ENCODE peak calls at places on chromosome 21, in nine cellular contexts. One of them, this sample, is unnamed.

GRCh38 chr21:26115346-26115745 is 55.2 kb downstream of the APP start:
- DNase-seq in heart left ventricle: no peak
- DNase-seq in H9: no peak
- DNase-seq in effector memory CD4-positive, alpha-beta T cell: no peak
- DNase-seq in fibroblast of lung: no peak
- DNase-seq in PC-3: peak; percentile 70
- DNase-seq in left ventricle myocardium inferior: no peak
- DNase-seq in mesenchymal stem cell: no peak
- DNase-seq in psoas muscle: no peak
- DNase-seq in this sample: no peak

GRCh38 chr21:27722095-27722494 is 755.2 kb upstream of the ADAMTS5 start:
- DNase-seq in psoas muscle: no peak
- DNase-seq in effector memory CD4-positive, alpha-beta T cell: no peak
- DNase-seq in fibroblast of lung: no peak
- DNase-seq in PC-3: peak; percentile 7
- DNase-seq in heart left ventricle: no peak
- DNase-seq in H9: no peak
- DNase-seq in mesenchymal stem cell: no peak
- DNase-seq in left ventricle myocardium inferior: no peak
- DNase-seq in this sample: peak; percentile 75

GRCh38 chr21:40255665-40256064 is 388.4 kb downstream of the PCP4 start:
- DNase-seq in left ventricle myocardium inferior: no peak
- DNase-seq in H9: no peak
- DNase-seq in psoas muscle: no peak
- DNase-seq in effector memory CD4-positive, alpha-beta T cell: no peak
- DNase-seq in fibroblast of lung: no peak
- DNase-seq in PC-3: no peak
- DNase-seq in mesenchymal stem cell: no peak
- DNase-seq in heart left ventricle: no peak
- DNase-seq in this sample: no peak

GRCh38 chr21:31879911-31880310 is 7.1 kb downstream of the HUNK start:
- DNase-seq in effector memory CD4-positive, alpha-beta T cell: no peak
- DNase-seq in fibroblast of lung: no peak
- DNase-seq in PC-3: no peak
- DNase-seq in heart left ventricle: no peak
- DNase-seq in mesenchymal stem cell: no peak
- DNase-seq in H9: no peak
- DNase-seq in psoas muscle: no peak
- DNase-seq in left ventricle myocardium inferior: no peak
- DNase-seq in this sample: no peak

GRCh38 chr21:28775071-28775470 is 217.6 kb downstream of the LTN1 start:
- DNase-seq in heart left ventricle: no peak
- DNase-seq in psoas muscle: no peak
- DNase-seq in left ventricle myocardium inferior: no peak
- DNase-seq in H9: no peak
- DNase-seq in fibroblast of lung: no peak
- DNase-seq in mesenchymal stem cell: no peak
- DNase-seq in effector memory CD4-positive, alpha-beta T cell: no peak
- DNase-seq in PC-3: no peak
- DNase-seq in this sample: no peak

GRCh38 chr21:28615276-28615675 is 377.4 kb downstream of the LTN1 start:
- DNase-seq in PC-3: peak; percentile 8
- DNase-seq in effector memory CD4-positive, alpha-beta T cell: no peak
- DNase-seq in left ventricle myocardium inferior: no peak
- DNase-seq in mesenchymal stem cell: no peak
- DNase-seq in psoas muscle: no peak
- DNase-seq in H9: no peak
- DNase-seq in heart left ventricle: no peak
- DNase-seq in fibroblast of lung: peak; percentile 25
- DNase-seq in this sample: no peak

GRCh38 chr21:26125433-26126167 is 45.0 kb downstream of the APP start:
- DNase-seq in effector memory CD4-positive, alpha-beta T cell: no peak
- DNase-seq in H9: no peak
- DNase-seq in mesenchymal stem cell: no peak
- DNase-seq in psoas muscle: no peak
- DNase-seq in left ventricle myocardium inferior: no peak
- DNase-seq in fibroblast of lung: no peak
- DNase-seq in heart left ventricle: no peak
- DNase-seq in PC-3: no peak
- DNase-seq in this sample: no peak

GRCh38 chr21:19343711-19344110 is 940.1 kb upstream of the TMPRSS15 start:
- DNase-seq in fibroblast of lung: no peak
- DNase-seq in psoas muscle: no peak
- DNase-seq in mesenchymal stem cell: no peak
- DNase-seq in effector memory CD4-positive, alpha-beta T cell: no peak
- DNase-seq in heart left ventricle: no peak
- DNase-seq in left ventricle myocardium inferior: no peak
- DNase-seq in PC-3: no peak
- DNase-seq in H9: no peak
- DNase-seq in this sample: no peak

GRCh38 chr21:39630191-39630591 is 17.5 kb downstream of the B3GALT5 start:
- DNase-seq in effector memory CD4-positive, alpha-beta T cell: no peak
- DNase-seq in mesenchymal stem cell: peak; percentile 76
- DNase-seq in PC-3: peak; percentile 88
- DNase-seq in heart left ventricle: no peak
- DNase-seq in fibroblast of lung: peak; percentile 44
- DNase-seq in H9: no peak
- DNase-seq in left ventricle myocardium inferior: no peak
- DNase-seq in psoas muscle: no peak
- DNase-seq in this sample: peak; percentile 22

GRCh38 chr21:17585875-17586450 is 26.7 kb downstream of the BTG3 start:
- DNase-seq in left ventricle myocardium inferior: no peak
- DNase-seq in PC-3: peak; percentile 73
- DNase-seq in heart left ventricle: no peak
- DNase-seq in mesenchymal stem cell: peak; percentile 59
- DNase-seq in fibroblast of lung: peak; percentile 79
- DNase-seq in psoas muscle: no peak
- DNase-seq in effector memory CD4-positive, alpha-beta T cell: no peak
- DNase-seq in H9: no peak
- DNase-seq in this sample: peak; percentile 25

GRCh38 chr21:26756491-26757159 is 88.6 kb downstream of the ADAMTS1 start:
- DNase-seq in PC-3: no peak
- DNase-seq in psoas muscle: no peak
- DNase-seq in effector memory CD4-positive, alpha-beta T cell: no peak
- DNase-seq in heart left ventricle: no peak
- DNase-seq in mesenchymal stem cell: no peak
- DNase-seq in fibroblast of lung: no peak
- DNase-seq in left ventricle myocardium inferior: no peak
- DNase-seq in H9: no peak
- DNase-seq in this sample: no peak

GRCh38 chr21:20741445-20741844 is 256.8 kb upstream of the NCAM2 start:
- DNase-seq in effector memory CD4-positive, alpha-beta T cell: no peak
- DNase-seq in mesenchymal stem cell: no peak
- DNase-seq in left ventricle myocardium inferior: no peak
- DNase-seq in fibroblast of lung: no peak
- DNase-seq in PC-3: no peak
- DNase-seq in psoas muscle: no peak
- DNase-seq in heart left ventricle: no peak
- DNase-seq in H9: no peak
- DNase-seq in this sample: no peak

GRCh38 chr21:17352937-17353655 is 159.7 kb upstream of the CXADR start:
- DNase-seq in H9: no peak
- DNase-seq in fibroblast of lung: no peak
- DNase-seq in effector memory CD4-positive, alpha-beta T cell: no peak
- DNase-seq in heart left ventricle: no peak
- DNase-seq in psoas muscle: no peak
- DNase-seq in mesenchymal stem cell: no peak
- DNase-seq in left ventricle myocardium inferior: no peak
- DNase-seq in PC-3: no peak
- DNase-seq in this sample: no peak

GRCh38 chr21:28521932-28522826 is 470.5 kb downstream of the LTN1 start:
- DNase-seq in psoas muscle: no peak
- DNase-seq in fibroblast of lung: peak; percentile 76
- DNase-seq in left ventricle myocardium inferior: no peak
- DNase-seq in heart left ventricle: no peak
- DNase-seq in effector memory CD4-positive, alpha-beta T cell: no peak
- DNase-seq in PC-3: peak; percentile 54
- DNase-seq in mesenchymal stem cell: peak; percentile 13
- DNase-seq in H9: peak; percentile 30
- DNase-seq in this sample: no peak

GRCh38 chr21:43719748-43720538 is 1.0 kb downstream of the PDXK start:
- DNase-seq in fibroblast of lung: no peak
- DNase-seq in mesenchymal stem cell: peak; percentile 31
- DNase-seq in psoas muscle: no peak
- DNase-seq in H9: peak; percentile 34
- DNase-seq in heart left ventricle: no peak
- DNase-seq in PC-3: no peak
- DNase-seq in left ventricle myocardium inferior: no peak
- DNase-seq in effector memory CD4-positive, alpha-beta T cell: no peak
- DNase-seq in this sample: no peak

GRCh38 chr21:29940993-29941392 is 1.2 kb upstream of the GRIK1 start:
- DNase-seq in left ventricle myocardium inferior: no peak
- DNase-seq in PC-3: no peak
- DNase-seq in mesenchymal stem cell: no peak
- DNase-seq in fibroblast of lung: no peak
- DNase-seq in heart left ventricle: no peak
- DNase-seq in H9: no peak
- DNase-seq in psoas muscle: no peak
- DNase-seq in effector memory CD4-positive, alpha-beta T cell: no peak
- DNase-seq in this sample: no peak

GRCh38 chr21:36104306-36105300 is 30.3 kb upstream of the CBR3 start:
- DNase-seq in mesenchymal stem cell: peak; percentile 22
- DNase-seq in fibroblast of lung: peak; percentile 53
- DNase-seq in PC-3: peak; percentile 77
- DNase-seq in psoas muscle: peak; percentile 60
- DNase-seq in heart left ventricle: no peak
- DNase-seq in effector memory CD4-positive, alpha-beta T cell: no peak
- DNase-seq in left ventricle myocardium inferior: peak; percentile 46
- DNase-seq in H9: peak; percentile 72
- DNase-seq in this sample: no peak
- H3K27ac ChIP-seq in mesenchymal stem cell: no peak overlapping the region
- H3K27ac ChIP-seq in fibroblast of lung: no peak overlapping the region
- H3K27ac ChIP-seq in PC-3: peak overlapping the region; percentile 44
- H3K27ac ChIP-seq in psoas muscle: no peak overlapping the region
- H3K27ac ChIP-seq in heart left ventricle: no peak overlapping the region
- H3K27ac ChIP-seq in effector memory CD4-positive, alpha-beta T cell: no peak overlapping the region
- H3K27ac ChIP-seq in left ventricle myocardium inferior: no peak overlapping the region
- H3K27ac ChIP-seq in H9: peak overlapping the region; percentile 85
- H3K27ac ChIP-seq in this sample: no peak overlapping the region

GRCh38 chr21:35976481-35976880 is 83.8 kb downstream of the SETD4 start:
- DNase-seq in left ventricle myocardium inferior: no peak
- DNase-seq in fibroblast of lung: no peak
- DNase-seq in PC-3: no peak
- DNase-seq in psoas muscle: no peak
- DNase-seq in heart left ventricle: no peak
- DNase-seq in effector memory CD4-positive, alpha-beta T cell: no peak
- DNase-seq in mesenchymal stem cell: no peak
- DNase-seq in H9: no peak
- DNase-seq in this sample: no peak

GRCh38 chr21:35976929-35977328 is 83.4 kb downstream of the SETD4 start:
- DNase-seq in H9: no peak
- DNase-seq in heart left ventricle: no peak
- DNase-seq in left ventricle myocardium inferior: no peak
- DNase-seq in fibroblast of lung: no peak
- DNase-seq in PC-3: no peak
- DNase-seq in effector memory CD4-positive, alpha-beta T cell: no peak
- DNase-seq in mesenchymal stem cell: no peak
- DNase-seq in psoas muscle: no peak
- DNase-seq in this sample: no peak

GRCh38 chr21:35971824-35972223 is 88.5 kb downstream of the SETD4 start:
- DNase-seq in mesenchymal stem cell: no peak
- DNase-seq in left ventricle myocardium inferior: no peak
- DNase-seq in H9: no peak
- DNase-seq in psoas muscle: no peak
- DNase-seq in effector memory CD4-positive, alpha-beta T cell: no peak
- DNase-seq in fibroblast of lung: no peak
- DNase-seq in PC-3: no peak
- DNase-seq in heart left ventricle: no peak
- DNase-seq in this sample: no peak

GRCh38 chr21:35969281-35969680 is 91.0 kb downstream of the SETD4 start:
- DNase-seq in fibroblast of lung: no peak
- DNase-seq in mesenchymal stem cell: no peak
- DNase-seq in psoas muscle: no peak
- DNase-seq in left ventricle myocardium inferior: no peak
- DNase-seq in effector memory CD4-positive, alpha-beta T cell: no peak
- DNase-seq in PC-3: no peak
- DNase-seq in H9: no peak
- DNase-seq in heart left ventricle: no peak
- DNase-seq in this sample: no peak

DNA sequence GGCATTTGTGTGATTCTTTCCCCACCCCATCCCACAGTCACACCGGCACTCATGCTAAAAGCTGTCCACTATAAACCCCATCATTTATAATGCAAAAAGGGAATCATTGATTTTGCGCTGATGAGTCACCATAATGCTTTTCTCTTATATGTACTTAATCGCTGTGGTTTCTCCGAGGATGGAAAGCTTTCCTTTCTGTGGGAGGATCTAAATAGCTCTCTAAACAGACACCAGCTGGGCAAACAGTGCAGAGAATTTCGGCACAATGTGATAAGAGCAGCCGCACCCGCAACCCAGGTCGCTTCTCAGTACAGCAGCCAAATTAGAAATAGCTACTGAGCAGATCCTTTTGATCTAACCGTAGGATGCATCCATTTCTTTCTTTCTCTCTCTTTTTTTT is 85.5 kb downstream of the SETD4 start:
- DNase-seq in fibroblast of lung: peak; percentile 22
- DNase-seq in mesenchymal stem cell: no peak
- DNase-seq in left ventricle myocardium inferior: no peak
- DNase-seq in effector memory CD4-positive, alpha-beta T cell: no peak
- DNase-seq in heart left ventricle: no peak
- DNase-seq in psoas muscle: no peak
- DNase-seq in H9: no peak
- DNase-seq in PC-3: peak; percentile 90
- DNase-seq in this sample: no peak
- H3K4me1 ChIP-seq in fibroblast of lung: no peaks in the 10 kb centered on the region
- H3K4me1 ChIP-seq in mesenchymal stem cell: no peaks in the 10 kb centered on the region
- H3K4me1 ChIP-seq in left ventricle myocardium inferior: no peaks in the 10 kb centered on the region
- H3K4me1 ChIP-seq in effector memory CD4-positive, alpha-beta T cell: no peaks in the 10 kb centered on the region
- H3K4me1 ChIP-seq in heart left ventricle: no peaks in the 10 kb centered on the region
- H3K4me1 ChIP-seq in psoas muscle: no peaks in the 10 kb centered on the region
- H3K4me1 ChIP-seq in H9: no peaks in the 10 kb centered on the region
- H3K4me1 ChIP-seq in PC-3: peaks cover 15% of the 10 kb centered on the region
- H3K4me1 ChIP-seq in this sample: no peaks in the 10 kb centered on the region

GRCh38 chr21:37769656-37770055 is 146.6 kb downstream of the KCNJ6 start:
- DNase-seq in PC-3: no peak
- DNase-seq in mesenchymal stem cell: no peak
- DNase-seq in effector memory CD4-positive, alpha-beta T cell: no peak
- DNase-seq in heart left ventricle: no peak
- DNase-seq in H9: no peak
- DNase-seq in psoas muscle: no peak
- DNase-seq in fibroblast of lung: no peak
- DNase-seq in left ventricle myocardium inferior: no peak
- DNase-seq in this sample: no peak
- H3K27me3 ChIP-seq in PC-3: peaks cover 22% of the 10 kb centered on the region
- H3K27me3 ChIP-seq in mesenchymal stem cell: no peaks in the 10 kb centered on the region
- H3K27me3 ChIP-seq in effector memory CD4-positive, alpha-beta T cell: no peaks in the 10 kb centered on the region
- H3K27me3 ChIP-seq in heart left ventricle: no peaks in the 10 kb centered on the region
- H3K27me3 ChIP-seq in H9: no peaks in the 10 kb centered on the region
- H3K27me3 ChIP-seq in psoas muscle: peaks cover 1% of the 10 kb centered on the region
- H3K27me3 ChIP-seq in fibroblast of lung: no peaks in the 10 kb centered on the region
- H3K27me3 ChIP-seq in left ventricle myocardium inferior: peaks cover 3% of the 10 kb centered on the region
- H3K27me3 ChIP-seq in this sample: no peaks in the 10 kb centered on the region

DNA sequence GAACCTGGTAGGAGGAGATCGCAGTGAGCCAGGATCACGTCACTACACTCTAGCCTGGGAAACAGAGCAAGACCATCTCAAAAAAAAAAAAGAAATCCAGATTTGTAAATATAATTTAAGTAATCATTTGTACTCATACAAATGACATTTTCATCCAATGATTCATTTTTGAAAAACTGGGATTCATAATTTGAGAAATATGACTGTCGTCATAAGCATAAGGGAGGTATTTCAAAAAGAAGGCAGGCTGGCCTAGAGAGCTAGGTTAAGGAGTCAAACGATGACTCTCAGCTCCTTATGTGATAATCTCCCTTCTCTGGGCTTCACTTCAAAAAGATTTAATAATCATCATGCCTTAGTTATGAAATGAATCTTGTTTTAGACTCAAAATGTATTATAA is 2.3 kb downstream of the GART start:
- DNase-seq in mesenchymal stem cell: no peak
- DNase-seq in H9: no peak
- DNase-seq in PC-3: no peak
- DNase-seq in left ventricle myocardium inferior: no peak
- DNase-seq in heart left ventricle: no peak
- DNase-seq in psoas muscle: no peak
- DNase-seq in effector memory CD4-positive, alpha-beta T cell: no peak
- DNase-seq in fibroblast of lung: peak; percentile 51
- DNase-seq in this sample: no peak
- H3K27ac ChIP-seq in mesenchymal stem cell: no peak overlapping the region
- H3K27ac ChIP-seq in H9: no peak overlapping the region
- H3K27ac ChIP-seq in PC-3: no peak overlapping the region
- H3K27ac ChIP-seq in left ventricle myocardium inferior: no peak overlapping the region
- H3K27ac ChIP-seq in heart left ventricle: no peak overlapping the region
- H3K27ac ChIP-seq in psoas muscle: no peak overlapping the region
- H3K27ac ChIP-seq in effector memory CD4-positive, alpha-beta T cell: no peak overlapping the region
- H3K27ac ChIP-seq in fibroblast of lung: peak overlapping the region; percentile 70
- H3K27ac ChIP-seq in this sample: no peak overlapping the region